ENCODE peak calls at places on chromosomes 11 and 22, in six cellular contexts. One of them, this sample, is unnamed.

GRCh38 chr22:40764743-40765441 is 54.3 kb downstream of the SLC25A17 start:
- DNase-seq in IMR-90: no peak
- DNase-seq in effector memory CD4-positive, alpha-beta T cell: no peak
- DNase-seq in GM23248: peak; percentile 52
- DNase-seq in cardiac muscle cell: no peak
- DNase-seq in transverse colon: no peak
- DNase-seq in this sample: no peak

GRCh38 chr11:834371-835316 is 1.9 kb downstream of the CD151 start:
- DNase-seq in cardiac muscle cell: no peak
- DNase-seq in transverse colon: peak; percentile 86
- DNase-seq in GM23248: peak; percentile 92
- DNase-seq in effector memory CD4-positive, alpha-beta T cell: no peak
- DNase-seq in IMR-90: peak; percentile 69
- DNase-seq in this sample: no peak

GRCh38 chr11:443542-444199 is 1.9 kb upstream of the ANO9 start:
- DNase-seq in IMR-90: peak; percentile 12
- DNase-seq in GM23248: peak; percentile 76
- DNase-seq in cardiac muscle cell: no peak
- DNase-seq in effector memory CD4-positive, alpha-beta T cell: no peak
- DNase-seq in transverse colon: no peak
- DNase-seq in this sample: no peak

GRCh38 chr11:47257518-47258316 is at the start of gene NR1H3:
- DNase-seq in cardiac muscle cell: peak; percentile 75
- DNase-seq in effector memory CD4-positive, alpha-beta T cell: no peak
- DNase-seq in GM23248: peak; percentile 73
- DNase-seq in IMR-90: peak; percentile 66
- DNase-seq in transverse colon: peak; percentile 82
- DNase-seq in this sample: no peak

GRCh38 chr11:102599642-102600261 is 25.4 kb downstream of the MMP20 start:
- DNase-seq in GM23248: peak; percentile 95
- DNase-seq in IMR-90: peak; percentile 95
- DNase-seq in effector memory CD4-positive, alpha-beta T cell: no peak
- DNase-seq in transverse colon: no peak
- DNase-seq in cardiac muscle cell: no peak
- DNase-seq in this sample: peak; percentile 95

GRCh38 chr11:35111171-35112055 is 27.6 kb upstream of the CD44 start:
- DNase-seq in transverse colon: peak; percentile 31
- DNase-seq in cardiac muscle cell: no peak
- DNase-seq in IMR-90: peak; percentile 92
- DNase-seq in effector memory CD4-positive, alpha-beta T cell: no peak
- DNase-seq in GM23248: peak; percentile 91
- DNase-seq in this sample: no peak

GRCh38 chr22:27419473-27419872 is 382.1 kb downstream of the MN1 start:
- DNase-seq in cardiac muscle cell: no peak
- DNase-seq in IMR-90: peak; percentile 21
- DNase-seq in transverse colon: no peak
- DNase-seq in GM23248: no peak
- DNase-seq in effector memory CD4-positive, alpha-beta T cell: no peak
- DNase-seq in this sample: no peak

GRCh38 chr22:40328551-40328950 is 17.7 kb upstream of the ADSL start:
- DNase-seq in cardiac muscle cell: no peak
- DNase-seq in effector memory CD4-positive, alpha-beta T cell: no peak
- DNase-seq in GM23248: no peak
- DNase-seq in transverse colon: no peak
- DNase-seq in IMR-90: no peak
- DNase-seq in this sample: no peak

GRCh38 chr22:39231197-39231950 is 13.4 kb downstream of the PDGFB start:
- DNase-seq in effector memory CD4-positive, alpha-beta T cell: no peak
- DNase-seq in GM23248: no peak
- DNase-seq in IMR-90: no peak
- DNase-seq in cardiac muscle cell: no peak
- DNase-seq in transverse colon: no peak
- DNase-seq in this sample: no peak

GRCh38 chr11:73995247-73995646 is 12.6 kb upstream of the UCP2 start:
- DNase-seq in GM23248: peak; percentile 32
- DNase-seq in transverse colon: no peak
- DNase-seq in effector memory CD4-positive, alpha-beta T cell: no peak
- DNase-seq in IMR-90: peak; percentile 16
- DNase-seq in cardiac muscle cell: no peak
- DNase-seq in this sample: no peak

GRCh38 chr11:102831128-102831708 is 12.2 kb downstream of the MMP3 start:
- DNase-seq in cardiac muscle cell: peak; percentile 20
- DNase-seq in IMR-90: peak; percentile 23
- DNase-seq in transverse colon: peak; percentile 51
- DNase-seq in GM23248: peak; percentile 88
- DNase-seq in effector memory CD4-positive, alpha-beta T cell: no peak
- DNase-seq in this sample: no peak

GRCh38 chr22:46430961-46431838 is 95.7 kb downstream of the TRMU start:
- DNase-seq in GM23248: no peak
- DNase-seq in effector memory CD4-positive, alpha-beta T cell: no peak
- DNase-seq in cardiac muscle cell: no peak
- DNase-seq in IMR-90: no peak
- DNase-seq in transverse colon: peak; percentile 63
- DNase-seq in this sample: no peak

GRCh38 chr11:131041331-131042040 is 125.2 kb upstream of the SNX19 start:
- DNase-seq in GM23248: peak; percentile 71
- DNase-seq in IMR-90: no peak
- DNase-seq in effector memory CD4-positive, alpha-beta T cell: no peak
- DNase-seq in cardiac muscle cell: no peak
- DNase-seq in transverse colon: no peak
- DNase-seq in this sample: no peak

GRCh38 chr11:134230339-134230738 is 5.9 kb downstream of the VPS26B start:
- DNase-seq in transverse colon: no peak
- DNase-seq in GM23248: no peak
- DNase-seq in IMR-90: no peak
- DNase-seq in effector memory CD4-positive, alpha-beta T cell: no peak
- DNase-seq in cardiac muscle cell: no peak
- DNase-seq in this sample: no peak

GRCh38 chr11:117828641-117829368 is 4.3 kb upstream of the FXYD2 start:
- DNase-seq in transverse colon: peak; percentile 50
- DNase-seq in effector memory CD4-positive, alpha-beta T cell: peak; percentile 79
- DNase-seq in GM23248: peak; percentile 45
- DNase-seq in cardiac muscle cell: no peak
- DNase-seq in IMR-90: peak; percentile 76
- DNase-seq in this sample: no peak

GRCh38 chr11:18145837-18146236 is 13.5 kb downstream of the MRGPRX3 start:
- DNase-seq in GM23248: no peak
- DNase-seq in IMR-90: no peak
- DNase-seq in effector memory CD4-positive, alpha-beta T cell: no peak
- DNase-seq in transverse colon: no peak
- DNase-seq in cardiac muscle cell: no peak
- DNase-seq in this sample: no peak

GRCh38 chr11:18140145-18140544 is 7.8 kb downstream of the MRGPRX3 start:
- DNase-seq in transverse colon: no peak
- DNase-seq in IMR-90: no peak
- DNase-seq in effector memory CD4-positive, alpha-beta T cell: no peak
- DNase-seq in cardiac muscle cell: no peak
- DNase-seq in GM23248: no peak
- DNase-seq in this sample: no peak

GRCh38 chr11:18145025-18145424 is 12.7 kb downstream of the MRGPRX3 start:
- DNase-seq in cardiac muscle cell: no peak
- DNase-seq in transverse colon: no peak
- DNase-seq in GM23248: no peak
- DNase-seq in effector memory CD4-positive, alpha-beta T cell: no peak
- DNase-seq in IMR-90: no peak
- DNase-seq in this sample: no peak

GRCh38 chr11:18144243-18144642 is 11.9 kb downstream of the MRGPRX3 start:
- DNase-seq in transverse colon: no peak
- DNase-seq in IMR-90: peak; percentile 7
- DNase-seq in cardiac muscle cell: no peak
- DNase-seq in GM23248: peak; percentile 25
- DNase-seq in effector memory CD4-positive, alpha-beta T cell: no peak
- DNase-seq in this sample: no peak
- H3K4me1 ChIP-seq in transverse colon: no peaks in the 10 kb centered on the region
- H3K4me1 ChIP-seq in IMR-90: no peaks in the 10 kb centered on the region
- H3K4me1 ChIP-seq in cardiac muscle cell: no peaks in the 10 kb centered on the region
- H3K4me1 ChIP-seq in GM23248: no peaks in the 10 kb centered on the region
- H3K4me1 ChIP-seq in effector memory CD4-positive, alpha-beta T cell: no peaks in the 10 kb centered on the region
- H3K4me1 ChIP-seq in this sample: no peaks in the 10 kb centered on the region

GRCh38 chr22:49182416-49182815 is 645.3 kb downstream of the BRD1 start:
- DNase-seq in effector memory CD4-positive, alpha-beta T cell: no peak
- DNase-seq in IMR-90: no peak
- DNase-seq in cardiac muscle cell: no peak
- DNase-seq in transverse colon: no peak
- DNase-seq in GM23248: no peak
- DNase-seq in this sample: no peak
- H3K9me3 ChIP-seq in effector memory CD4-positive, alpha-beta T cell: no peaks in the 10 kb centered on the region
- H3K9me3 ChIP-seq in IMR-90: peaks cover 85% of the 10 kb centered on the region
- H3K9me3 ChIP-seq in cardiac muscle cell: no peaks in the 10 kb centered on the region
- H3K9me3 ChIP-seq in transverse colon: no peaks in the 10 kb centered on the region
- H3K9me3 ChIP-seq in GM23248: no peaks in the 10 kb centered on the region
- H3K9me3 ChIP-seq in this sample: no peaks in the 10 kb centered on the region

DNA sequence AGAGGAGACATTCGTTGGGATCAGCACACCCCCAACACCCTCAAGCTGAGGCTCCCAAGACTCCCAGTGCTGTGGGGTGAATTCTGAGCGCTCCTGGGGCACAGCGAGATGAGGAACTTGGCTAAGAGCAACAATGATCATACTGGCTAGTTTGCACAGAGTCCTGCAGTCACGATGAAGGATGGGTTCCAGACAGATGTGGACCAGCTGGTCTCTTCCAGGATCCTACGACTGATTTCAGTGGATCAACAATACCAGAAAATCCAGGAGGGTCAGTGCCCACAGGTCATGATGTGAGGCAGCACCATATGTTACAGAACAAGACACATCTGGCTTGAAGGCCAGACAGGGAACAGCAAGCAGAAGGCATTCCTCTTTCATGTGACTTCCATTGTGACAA is 28.8 kb downstream of the OR52K1 start:
- DNase-seq in GM23248: no peak
- DNase-seq in effector memory CD4-positive, alpha-beta T cell: no peak
- DNase-seq in IMR-90: no peak
- DNase-seq in transverse colon: no peak
- DNase-seq in cardiac muscle cell: no peak
- DNase-seq in this sample: no peak
- H3K27ac ChIP-seq in GM23248: no peak overlapping the region
- H3K27ac ChIP-seq in effector memory CD4-positive, alpha-beta T cell: no peak overlapping the region
- H3K27ac ChIP-seq in IMR-90: no peak overlapping the region
- H3K27ac ChIP-seq in transverse colon: no peak overlapping the region
- H3K27ac ChIP-seq in cardiac muscle cell: no peak overlapping the region
- H3K27ac ChIP-seq in this sample: no peak overlapping the region

GRCh38 chr11:61683116-61683515 is 2.9 kb downstream of the DAGLA start:
- DNase-seq in GM23248: no peak
- DNase-seq in IMR-90: no peak
- DNase-seq in cardiac muscle cell: no peak
- DNase-seq in transverse colon: no peak
- DNase-seq in effector memory CD4-positive, alpha-beta T cell: no peak
- DNase-seq in this sample: no peak
- H3K4me1 ChIP-seq in GM23248: no peaks in the 10 kb centered on the region
- H3K4me1 ChIP-seq in IMR-90: peaks cover 4% of the 10 kb centered on the region
- H3K4me1 ChIP-seq in cardiac muscle cell: no peaks in the 10 kb centered on the region
- H3K4me1 ChIP-seq in transverse colon: peaks cover 6% of the 10 kb centered on the region
- H3K4me1 ChIP-seq in effector memory CD4-positive, alpha-beta T cell: peaks cover 33% of the 10 kb centered on the region
- H3K4me1 ChIP-seq in this sample: peaks cover 25% of the 10 kb centered on the region

GRCh38 chr11:129591527-129591926 is 215.9 kb downstream of the BARX2 start:
- DNase-seq in transverse colon: no peak
- DNase-seq in effector memory CD4-positive, alpha-beta T cell: no peak
- DNase-seq in cardiac muscle cell: no peak
- DNase-seq in IMR-90: no peak
- DNase-seq in GM23248: no peak
- DNase-seq in this sample: no peak
- H3K9me3 ChIP-seq in transverse colon: no peaks in the 10 kb centered on the region
- H3K9me3 ChIP-seq in effector memory CD4-positive, alpha-beta T cell: no peaks in the 10 kb centered on the region
- H3K9me3 ChIP-seq in cardiac muscle cell: no peaks in the 10 kb centered on the region
- H3K9me3 ChIP-seq in IMR-90: no peaks in the 10 kb centered on the region
- H3K9me3 ChIP-seq in GM23248: no peaks in the 10 kb centered on the region
- H3K9me3 ChIP-seq in this sample: no peaks in the 10 kb centered on the region

This sample was measured in Panc1.